ENCODE peak calls at places on chromosome 19, in six cellular contexts. D is frontal cortex, H is SW480, Y is T-helper 17 cell, U is M059J, S is NCI-H2029 treated with DMSO at 0.1 percent for 48 hours. L is an unnamed sample.

GRCh38 chr19:43956827-43957226 is 5.8 kb downstream of the ZNF221 start:
- DNase-seq in D (no peak), H (no peak), Y (no peak), U (no peak), S (no peak), L (no peak)

GRCh38 chr19:18975864-18976263 is 34.8 kb upstream of the HOMER3 start:
- DNase-seq in D (no peak), H (no peak), Y (no peak), U (peak; percentile 82), S (no peak), L (no peak)

GRCh38 chr19:5023128-5023571 is 54.2 kb downstream of the KDM4B start:
- DNase-seq in D (no peak), H (no peak), Y (no peak), U (no peak), S (no peak), L (no peak)

GRCh38 chr19:56837892-56838679 is 2.4 kb downstream of the PEG3 start:
- DNase-seq in D (peak; percentile 31), H (no peak), Y (no peak), U (peak; percentile 73), S (no peak), L (no peak)

GRCh38 chr19:31214086-31214485 is 135.2 kb downstream of the TSHZ3 start:
- DNase-seq in D (no peak), H (peak; percentile 97), Y (peak; percentile 74), U (peak; percentile 98), S (no peak), L (peak; percentile 65)

GRCh38 chr19:4375620-4376228 is 24.6 kb downstream of the SH3GL1 start:
- DNase-seq in D (no peak), H (peak; percentile 47), Y (no peak), U (peak; percentile 86), S (no peak), L (no peak)

GRCh38 chr19:1407662-1408299 is 395 bp downstream of the DAZAP1 start:
- DNase-seq in D (no peak), H (no peak), Y (peak; percentile 43), U (peak; percentile 26), S (no peak), L (peak; percentile 33)

GRCh38 chr19:12668937-12669271 is 2.3 kb downstream of the WDR83 start:
- DNase-seq in D (peak; percentile 66), H (peak; percentile 53), Y (peak; percentile 67), U (peak; percentile 66), S (no peak), L (peak; percentile 78)

GRCh38 chr19:6736917-6737283 is 480 bp downstream of the GPR108 start:
- DNase-seq in D (no peak), H (no peak), Y (no peak), U (peak; percentile 66), S (no peak), L (no peak)

GRCh38 chr19:42343344-42344110 is 18.1 kb downstream of the MEGF8 start:
- DNase-seq in D (no peak), H (no peak), Y (no peak), U (no peak), S (no peak), L (no peak)

GRCh38 chr19:36686365-36687213 is 823 bp upstream of the ZNF567 start:
- DNase-seq in D (peak; percentile 9), H (no peak), Y (no peak), U (no peak), S (no peak), L (no peak)

GRCh38 chr19:48608798-48609263 is 2.3 kb downstream of the SPACA4 start:
- DNase-seq in D (peak; percentile 75), H (peak; percentile 84), Y (peak; percentile 44), U (peak; percentile 59), S (peak; percentile 47), L (peak; percentile 26)

GRCh38 chr19:3977242-3978143 is 6.6 kb upstream of the DAPK3 start:
- DNase-seq in D (no peak), H (no peak), Y (no peak), U (no peak), S (no peak), L (peak; percentile 19)

GRCh38 chr19:41886761-41887710 is 4.1 kb downstream of the ARHGEF1 start:
- DNase-seq in D (no peak), H (peak; percentile 76), Y (peak; percentile 41), U (peak; percentile 9), S (no peak), L (peak; percentile 62)

GRCh38 chr19:33242911-33243310 is 17.3 kb upstream of the SLC7A10 start:
- DNase-seq in D (no peak), H (no peak), Y (no peak), U (no peak), S (no peak), L (no peak)

GRCh38 chr19:1402411-1403070 is 1.2 kb upstream of the GAMT start:
- DNase-seq in D (no peak), H (no peak), Y (no peak), U (peak; percentile 53), S (no peak), L (no peak)

GRCh38 chr19:6100284-6100915 is 9.9 kb downstream of the RFX2 start:
- DNase-seq in D (no peak), H (no peak), Y (no peak), U (no peak), S (no peak), L (no peak)